ENCODE peak calls at places on chromosomes 16 and 17, in seven cellular contexts. E, J, M, T, G, D and H are unnamed samples.
A peak's percentile ranks its signal among the peaks of the same experiment; 100 is the strongest.

GRCh38 chr16:66619534-66620418 is 15.3 kb downstream of the CMTM3 start:
- DNase-seq in E (peak; percentile 77), J (no peak), M (no peak), T (no peak), G (no peak), D (no peak), H (no peak)

GRCh38 chr16:79587897-79588296 is 12.6 kb downstream of the MAF start:
- DNase-seq in E (no peak), J (no peak), M (no peak), T (no peak), G (no peak), D (no peak), H (no peak)

GRCh38 chr17:61786088-61786487 is 77.2 kb downstream of the BRIP1 start:
- DNase-seq in E (no peak), J (no peak), M (no peak), T (no peak), G (no peak), D (no peak), H (no peak)

GRCh38 chr17:78791840-78792709 is 10.0 kb upstream of the CYTH1 start:
- DNase-seq in E (no peak), J (no peak), M (no peak), T (no peak), G (no peak), D (no peak), H (no peak)

GRCh38 chr16:22216191-22216831 is 10.2 kb downstream of the EEF2K start:
- DNase-seq in E (peak; percentile 83), J (no peak), M (no peak), T (no peak), G (no peak), D (no peak), H (no peak)

GRCh38 chr16:53926209-53926608 is 222.3 kb downstream of the FTO start:
- DNase-seq in E (no peak), J (no peak), M (no peak), T (no peak), G (no peak), D (no peak), H (no peak)

GRCh38 chr17:49821916-49822315 is 26.0 kb downstream of the TAC4 start:
- DNase-seq in E (no peak), J (no peak), M (no peak), T (no peak), G (no peak), D (no peak), H (no peak)

GRCh38 chr17:45424769-45425124 is 7.9 kb downstream of the ARHGAP27 start:
- DNase-seq in E (no peak), J (no peak), M (no peak), T (no peak), G (no peak), D (no peak), H (no peak)

GRCh38 chr17:77354721-77355455 is 214.1 kb downstream of the SEC14L1 start:
- DNase-seq in E (peak; percentile 97), J (peak; percentile 65), M (no peak), T (no peak), G (no peak), D (peak; percentile 87), H (no peak)

GRCh38 chr17:34706029-34706428 is 126.6 kb downstream of the TMEM132E start:
- DNase-seq in E (peak; percentile 11), J (no peak), M (no peak), T (no peak), G (no peak), D (no peak), H (peak; percentile 74)

GRCh38 chr16:62638324-62638911 is 602.2 kb upstream of the CDH8 start:
- DNase-seq in E (no peak), J (no peak), M (no peak), T (no peak), G (no peak), D (no peak), H (no peak)

GRCh38 chr17:1447061-1447460 is 9.0 kb downstream of the CRK start:
- DNase-seq in E (no peak), J (no peak), M (no peak), T (no peak), G (no peak), D (no peak), H (no peak)

GRCh38 chr17:56913000-56913866 is 616 bp downstream of the TRIM25 start:
- DNase-seq in E (peak; percentile 22), J (no peak), M (no peak), T (no peak), G (no peak), D (peak; percentile 55), H (peak; percentile 76)

GRCh38 chr17:43170140-43170765 is 761 bp upstream of the NBR1 start:
- DNase-seq in E (peak; percentile 97), J (peak; percentile 98), M (peak; percentile 48), T (peak; percentile 85), G (peak; percentile 91), D (peak; percentile 92), H (peak; percentile 99)

GRCh38 chr16:56352351-56353053 is 72.8 kb downstream of the AMFR start:
- DNase-seq in E (no peak), J (no peak), M (no peak), T (no peak), G (no peak), D (no peak), H (no peak)

GRCh38 chr16:6148361-6148760 is 1050.8 kb upstream of the EEF2KMT start:
- DNase-seq in E (no peak), J (no peak), M (no peak), T (no peak), G (no peak), D (no peak), H (no peak)

GRCh38 chr17:58783380-58783779 is 27.7 kb downstream of the PPM1E start:
- DNase-seq in E (peak; percentile 2), J (no peak), M (no peak), T (no peak), G (no peak), D (no peak), H (no peak)

GRCh38 chr17:47781397-47781796 is 40.2 kb downstream of the OSBPL7 start:
- DNase-seq in E (no peak), J (no peak), M (no peak), T (no peak), G (no peak), D (no peak), H (no peak)

GRCh38 chr17:40615295-40615988 is 32.2 kb downstream of the SMARCE1 start:
- DNase-seq in E (peak; percentile 46), J (peak; percentile 84), M (no peak), T (no peak), G (peak; percentile 70), D (peak; percentile 59), H (peak; percentile 85)

GRCh38 chr16:57315401-57315800 is 30.9 kb upstream of the PLLP start:
- DNase-seq in E (peak; percentile 71), J (no peak), M (no peak), T (no peak), G (no peak), D (no peak), H (no peak)

GRCh38 chr16:51888534-51888933 is 658.4 kb downstream of the TOX3 start:
- DNase-seq in E (no peak), J (no peak), M (no peak), T (no peak), G (no peak), D (no peak), H (no peak)

GRCh38 chr17:78359936-78360370 is at the start of gene SOCS3:
- DNase-seq in E (peak; percentile 97), J (peak; percentile 98), M (peak; percentile 84), T (peak; percentile 91), G (peak; percentile 96), D (peak; percentile 97), H (peak; percentile 93)

GRCh38 chr17:36877774-36878173 is 59.5 kb upstream of the LHX1 start:
- DNase-seq in E (no peak), J (no peak), M (no peak), T (no peak), G (no peak), D (no peak), H (peak; percentile 32)

GRCh38 chr16:48318630-48319029 is 66.6 kb downstream of the SIAH1 start:
- DNase-seq in E (peak; percentile 69), J (no peak), M (no peak), T (no peak), G (peak; percentile 73), D (no peak), H (peak; percentile 78)

GRCh38 chr16:81489547-81490267 is 45.1 kb downstream of the CMIP start:
- DNase-seq in E (no peak), J (no peak), M (no peak), T (no peak), G (no peak), D (no peak), H (no peak)

GRCh38 chr17:77174928-77175720 is 34.4 kb downstream of the SEC14L1 start:
- DNase-seq in E (no peak), J (no peak), M (no peak), T (no peak), G (no peak), D (no peak), H (no peak)

GRCh38 chr16:11977206-11978041 is 890 bp downstream of the SNX29 start:
- DNase-seq in E (peak; percentile 89), J (peak; percentile 51), M (no peak), T (no peak), G (no peak), D (no peak), H (no peak)

GRCh38 chr16:80803341-80804060 is 897 bp downstream of the CDYL2 start:
- DNase-seq in E (peak; percentile 14), J (no peak), M (peak; percentile 7), T (peak; percentile 13), G (no peak), D (peak; percentile 45), H (peak; percentile 58)

GRCh38 chr17:17141860-17142552 is 64.1 kb downstream of the PLD6 start:
- DNase-seq in E (peak; percentile 52), J (peak; percentile 63), M (peak; percentile 11), T (peak; percentile 38), G (peak; percentile 8), D (peak; percentile 58), H (peak; percentile 79)

GRCh38 chr16:48365030-48365600 is 20.1 kb downstream of the SIAH1 start:
- DNase-seq in E (peak; percentile 42), J (peak; percentile 30), M (no peak), T (no peak), G (no peak), D (no peak), H (no peak)

GRCh38 chr17:50060951-50061712 is 5.2 kb downstream of the ITGA3 start:
- DNase-seq in E (peak; percentile 70), J (peak; percentile 61), M (no peak), T (no peak), G (no peak), D (peak; percentile 90), H (no peak)

GRCh38 chr16:86083382-86084002 is 184.5 kb downstream of the IRF8 start:
- DNase-seq in E (no peak), J (no peak), M (no peak), T (no peak), G (no peak), D (no peak), H (no peak)

GRCh38 chr16:4987580-4988374 is 29.6 kb downstream of the SEC14L5 start:
- DNase-seq in E (no peak), J (peak; percentile 33), M (no peak), T (no peak), G (no peak), D (no peak), H (peak; percentile 80)

GRCh38 chr16:77794586-77794985 is 6.2 kb downstream of the VAT1L start:
- DNase-seq in E (peak; percentile 45), J (no peak), M (no peak), T (no peak), G (no peak), D (no peak), H (no peak)

GRCh38 chr17:57868775-57869598 is 19.1 kb upstream of the MRPS23 start:
- DNase-seq in E (no peak), J (no peak), M (no peak), T (no peak), G (no peak), D (peak; percentile 45), H (no peak)

GRCh38 chr16:67872131-67872630 is 671 bp upstream of the EDC4 start:
- DNase-seq in E (no peak), J (no peak), M (no peak), T (no peak), G (no peak), D (no peak), H (no peak)